ENCODE peak calls at places on chromosomes 5 and 9, in five cellular contexts. V is choroid plexus epithelial cell, M is amygdala, I is putamen, N is AG20443. X is an unnamed sample.
A peak's percentile ranks its signal among the peaks of the same experiment; 100 is the strongest.

GRCh38 chr9:129776566-129776937 is 23.7 kb upstream of the PTGES start:
- DNase-seq in V (peak; percentile 86), I (no peak), M (no peak), N (peak; percentile 29), X (peak; percentile 23)

GRCh38 chr9:1087120-1087881 is 37.1 kb downstream of the DMRT2 start:
- DNase-seq in N (no peak), M (no peak), V (no peak), I (no peak), X (no peak)

GRCh38 chr5:16540421-16540820 is 74.8 kb upstream of the ZNF622 start:
- DNase-seq in N (peak; percentile 83), I (no peak), M (no peak), V (peak; percentile 74), X (peak; percentile 88)

GRCh38 chr5:59843511-59844230 is 49.9 kb downstream of the PDE4D start:
- DNase-seq in M (no peak), N (no peak), V (peak; percentile 36), I (no peak), X (no peak)

GRCh38 chr5:160906077-160906476 is 54.1 kb upstream of the ATP10B start:
- DNase-seq in V (no peak), M (no peak), I (no peak), N (no peak), X (no peak)

GRCh38 chr9:133058051-133058450 is 3.7 kb upstream of the CEL start:
- DNase-seq in I (no peak), N (no peak), V (no peak), M (no peak), X (no peak)

GRCh38 chr5:152466079-152466745 is 61.1 kb upstream of the NMUR2 start:
- DNase-seq in I (no peak), M (no peak), V (no peak), N (no peak), X (no peak)

GRCh38 chr5:120806132-120806531 is 342.0 kb downstream of the PRR16 start:
- DNase-seq in M (no peak), V (peak; percentile 78), I (no peak), N (no peak), X (peak; percentile 14)

GRCh38 chr5:160045004-160045403 is 36.1 kb downstream of the TTC1 start:
- DNase-seq in N (no peak), V (peak; percentile 13), I (no peak), M (no peak), X (peak; percentile 23)

GRCh38 chr5:87966213-87966612 is 302.4 kb downstream of the TMEM161B start:
- DNase-seq in N (no peak), I (no peak), V (no peak), M (no peak), X (no peak)

GRCh38 chr9:37329576-37329975 is 92.9 kb upstream of the GRHPR start:
- DNase-seq in M (no peak), V (peak; percentile 68), N (peak; percentile 14), I (no peak), X (peak; percentile 10)

GRCh38 chr9:104927216-104927911 is 591 bp downstream of the ABCA1 start:
- DNase-seq in I (peak; percentile 47), N (peak; percentile 45), M (no peak), V (peak; percentile 61), X (peak; percentile 50)

GRCh38 chr9:136237486-136238341 is 7.9 kb downstream of the QSOX2 start:
- DNase-seq in I (no peak), N (no peak), M (no peak), V (no peak), X (no peak)

GRCh38 chr9:131677445-131678180 is 62.3 kb downstream of the RAPGEF1 start:
- DNase-seq in I (peak; percentile 36), M (no peak), V (peak; percentile 77), N (peak; percentile 67), X (peak; percentile 68)

GRCh38 chr5:160520609-160521391 is 99.1 kb downstream of the PTTG1 start:
- DNase-seq in M (no peak), I (no peak), N (no peak), V (no peak), X (no peak)

GRCh38 chr5:1182633-1183423 is 18.6 kb upstream of the SLC6A19 start:
- DNase-seq in N (no peak), M (peak; percentile 60), I (peak; percentile 88), V (no peak), X (no peak)

GRCh38 chr5:124718376-124718775 is 28.1 kb downstream of the ZNF608 start:
- DNase-seq in I (peak; percentile 88), N (no peak), M (no peak), V (no peak), X (no peak)

GRCh38 chr5:96717874-96718273 is 55.7 kb downstream of the CAST start:
- DNase-seq in V (no peak), M (no peak), I (no peak), N (no peak), X (no peak)

GRCh38 chr5:95027775-95028174 is 257.1 kb downstream of the MCTP1 start:
- DNase-seq in V (no peak), I (no peak), M (no peak), N (no peak), X (no peak)

GRCh38 chr5:66864240-66864884 is 268.2 kb downstream of the MAST4 start:
- DNase-seq in I (no peak), N (peak; percentile 41), V (peak; percentile 80), M (no peak), X (peak; percentile 55)

GRCh38 chr5:58629190-58630159 is 46.6 kb downstream of the RAB3C start:
- DNase-seq in M (no peak), I (no peak), V (no peak), N (no peak), X (no peak)

GRCh38 chr5:137735531-137736284 is at the start of gene KLHL3:
- DNase-seq in M (no peak), N (peak; percentile 63), V (peak; percentile 58), I (peak; percentile 80), X (peak; percentile 51)

GRCh38 chr9:92774274-92774673 is 9.6 kb upstream of the BICD2 start:
- DNase-seq in I (no peak), M (no peak), N (peak; percentile 81), V (peak; percentile 91), X (peak; percentile 97)

GRCh38 chr5:125480901-125481300 is 734.5 kb upstream of the ZNF608 start:
- DNase-seq in M (no peak), N (no peak), I (no peak), V (no peak), X (no peak)

GRCh38 chr9:129633848-129634247 is 7.9 kb downstream of the NTMT1 start:
- DNase-seq in N (no peak), M (no peak), V (no peak), I (no peak), X (no peak)

GRCh38 chr5:135149956-135150723 is 116.1 kb upstream of the PITX1 start:
- DNase-seq in V (no peak), N (no peak), I (no peak), M (no peak), X (no peak)

GRCh38 chr5:90479611-90480385 is 5.1 kb downstream of the POLR3G start:
- DNase-seq in M (no peak), N (peak; percentile 9), I (no peak), V (no peak), X (peak; percentile 46)

GRCh38 chr9:91146391-91147019 is 215.2 kb downstream of the AUH start:
- DNase-seq in M (no peak), N (no peak), I (no peak), V (peak; percentile 51), X (peak; percentile 27)

GRCh38 chr9:34430843-34431437 is 27.4 kb downstream of the FAM219A start:
- DNase-seq in M (peak; percentile 5), V (peak; percentile 86), N (peak; percentile 78), I (no peak), X (peak; percentile 67)

GRCh38 chr5:38329132-38329715 is 70.9 kb downstream of the EGFLAM start:
- DNase-seq in V (peak; percentile 28), N (no peak), M (no peak), I (no peak), X (peak; percentile 8)

GRCh38 chr5:149416977-149417713 is 38.1 kb upstream of the IL17B start:
- DNase-seq in I (no peak), N (no peak), M (no peak), V (peak; percentile 58), X (no peak)

GRCh38 chr5:15003511-15003920 is 131.9 kb upstream of the ANKH start:
- DNase-seq in I (peak; percentile 86), V (peak; percentile 88), M (peak; percentile 6), N (peak; percentile 86), X (peak; percentile 59)

GRCh38 chr9:3857673-3858072 is 331.9 kb upstream of the RFX3 start:
- DNase-seq in N (peak; percentile 36), M (no peak), I (no peak), V (no peak), X (peak; percentile 75)

GRCh38 chr5:78509884-78510769 is 138.4 kb downstream of the LHFPL2 start:
- DNase-seq in I (no peak), M (no peak), V (no peak), N (peak; percentile 61), X (no peak)

GRCh38 chr5:60586307-60586901 is 113.6 kb downstream of the DEPDC1B start:
- DNase-seq in N (no peak), V (peak; percentile 81), I (peak; percentile 7), M (no peak), X (peak; percentile 12)

GRCh38 chr9:91659529-91660294 is 236.1 kb upstream of the NFIL3 start:
- DNase-seq in V (peak; percentile 70), M (no peak), I (no peak), N (peak; percentile 73), X (peak; percentile 28)

GRCh38 chr5:10366310-10367297 is 13.1 kb downstream of the MARCHF6 start:
- DNase-seq in M (no peak), I (no peak), V (peak; percentile 58), N (peak; percentile 34), X (peak; percentile 77)

GRCh38 chr9:133657120-133657661 is 21.0 kb downstream of the DBH start:
- DNase-seq in N (no peak), V (no peak), I (no peak), M (no peak), X (peak; percentile 17)

GRCh38 chr5:172713113-172713808 is 57.7 kb downstream of the DUSP1 start:
- DNase-seq in V (peak; percentile 38), N (peak; percentile 77), M (peak; percentile 18), I (no peak), X (no peak)

GRCh38 chr5:125408582-125409069 is 662.2 kb upstream of the ZNF608 start:
- DNase-seq in M (no peak), V (peak; percentile 74), I (no peak), N (peak; percentile 81), X (peak; percentile 95)